ENCODE peak calls at places on chromosomes 12 and 14, in ten cellular contexts. One of them, this sample, is unnamed.

GRCh38 chr12:1927751-1928351 is 9.4 kb upstream of the CACNA2D4 start:
- DNase-seq in fibroblast of lung: no peak
- DNase-seq in tibial artery: peak; percentile 86
- DNase-seq in hepatocyte: no peak
- DNase-seq in body of pancreas: no peak
- DNase-seq in transverse colon: no peak
- DNase-seq in right lobe of liver: no peak
- DNase-seq in HCT116: no peak
- DNase-seq in A549: no peak
- DNase-seq in cardiac muscle cell: peak; percentile 80
- DNase-seq in this sample: no peak

GRCh38 chr12:88237954-88238353 is 95.8 kb downstream of the TMTC3 start:
- DNase-seq in right lobe of liver: no peak
- DNase-seq in A549: peak; percentile 26
- DNase-seq in tibial artery: no peak
- DNase-seq in fibroblast of lung: peak; percentile 66
- DNase-seq in hepatocyte: no peak
- DNase-seq in body of pancreas: no peak
- DNase-seq in transverse colon: no peak
- DNase-seq in cardiac muscle cell: peak; percentile 44
- DNase-seq in HCT116: peak; percentile 32
- DNase-seq in this sample: no peak

GRCh38 chr12:131836193-131836592 is 8.0 kb downstream of the MMP17 start:
- DNase-seq in cardiac muscle cell: peak; percentile 33
- DNase-seq in transverse colon: no peak
- DNase-seq in hepatocyte: peak; percentile 18
- DNase-seq in body of pancreas: no peak
- DNase-seq in tibial artery: no peak
- DNase-seq in right lobe of liver: no peak
- DNase-seq in A549: no peak
- DNase-seq in HCT116: no peak
- DNase-seq in fibroblast of lung: peak; percentile 37
- DNase-seq in this sample: no peak

GRCh38 chr12:116594325-116595038 is 35.3 kb downstream of the MAP1LC3B2 start:
- DNase-seq in fibroblast of lung: no peak
- DNase-seq in right lobe of liver: peak; percentile 69
- DNase-seq in transverse colon: peak; percentile 20
- DNase-seq in body of pancreas: no peak
- DNase-seq in hepatocyte: no peak
- DNase-seq in tibial artery: peak; percentile 76
- DNase-seq in A549: no peak
- DNase-seq in cardiac muscle cell: no peak
- DNase-seq in HCT116: no peak
- DNase-seq in this sample: no peak

GRCh38 chr12:55931780-55932545 is 1.0 kb downstream of the DGKA start:
- DNase-seq in hepatocyte: peak; percentile 80
- DNase-seq in fibroblast of lung: peak; percentile 41
- DNase-seq in cardiac muscle cell: peak; percentile 50
- DNase-seq in transverse colon: peak; percentile 70
- DNase-seq in right lobe of liver: peak; percentile 73
- DNase-seq in HCT116: no peak
- DNase-seq in tibial artery: peak; percentile 76
- DNase-seq in body of pancreas: peak; percentile 62
- DNase-seq in A549: no peak
- DNase-seq in this sample: peak; percentile 86

GRCh38 chr12:61011767-61012423 is 1248.3 kb upstream of the USP15 start:
- DNase-seq in body of pancreas: no peak
- DNase-seq in tibial artery: no peak
- DNase-seq in HCT116: no peak
- DNase-seq in right lobe of liver: no peak
- DNase-seq in transverse colon: no peak
- DNase-seq in A549: no peak
- DNase-seq in hepatocyte: no peak
- DNase-seq in fibroblast of lung: no peak
- DNase-seq in cardiac muscle cell: no peak
- DNase-seq in this sample: no peak

GRCh38 chr12:87848248-87848868 is 180.8 kb downstream of the C12orf50 start:
- DNase-seq in body of pancreas: peak; percentile 28
- DNase-seq in HCT116: peak; percentile 54
- DNase-seq in cardiac muscle cell: peak; percentile 88
- DNase-seq in transverse colon: no peak
- DNase-seq in tibial artery: no peak
- DNase-seq in right lobe of liver: no peak
- DNase-seq in A549: peak; percentile 78
- DNase-seq in hepatocyte: peak; percentile 78
- DNase-seq in fibroblast of lung: peak; percentile 84
- DNase-seq in this sample: no peak

GRCh38 chr12:26798013-26798412 is 35.0 kb downstream of the ITPR2 start:
- DNase-seq in transverse colon: no peak
- DNase-seq in body of pancreas: no peak
- DNase-seq in fibroblast of lung: peak; percentile 96
- DNase-seq in A549: no peak
- DNase-seq in HCT116: no peak
- DNase-seq in tibial artery: no peak
- DNase-seq in right lobe of liver: no peak
- DNase-seq in cardiac muscle cell: peak; percentile 55
- DNase-seq in hepatocyte: no peak
- DNase-seq in this sample: no peak

GRCh38 chr14:41718477-41719166 is 111.9 kb downstream of the LRFN5 start:
- DNase-seq in hepatocyte: no peak
- DNase-seq in transverse colon: no peak
- DNase-seq in tibial artery: no peak
- DNase-seq in A549: no peak
- DNase-seq in HCT116: no peak
- DNase-seq in body of pancreas: no peak
- DNase-seq in fibroblast of lung: no peak
- DNase-seq in cardiac muscle cell: no peak
- DNase-seq in right lobe of liver: no peak
- DNase-seq in this sample: no peak

GRCh38 chr12:54034784-54035310 is 2.0 kb downstream of the HOXC5 start:
- DNase-seq in body of pancreas: no peak
- DNase-seq in right lobe of liver: no peak
- DNase-seq in fibroblast of lung: no peak
- DNase-seq in A549: no peak
- DNase-seq in transverse colon: no peak
- DNase-seq in tibial artery: peak; percentile 61
- DNase-seq in cardiac muscle cell: no peak
- DNase-seq in HCT116: no peak
- DNase-seq in hepatocyte: no peak
- DNase-seq in this sample: no peak

GRCh38 chr14:40347675-40348074 is 915.4 kb upstream of the FBXO33 start:
- DNase-seq in tibial artery: no peak
- DNase-seq in right lobe of liver: no peak
- DNase-seq in body of pancreas: no peak
- DNase-seq in HCT116: no peak
- DNase-seq in transverse colon: no peak
- DNase-seq in fibroblast of lung: no peak
- DNase-seq in hepatocyte: no peak
- DNase-seq in A549: no peak
- DNase-seq in cardiac muscle cell: no peak
- DNase-seq in this sample: no peak

GRCh38 chr12:20549115-20549719 is 145.9 kb upstream of the SLCO1C1 start:
- DNase-seq in hepatocyte: peak; percentile 51
- DNase-seq in fibroblast of lung: peak; percentile 68
- DNase-seq in HCT116: peak; percentile 34
- DNase-seq in body of pancreas: no peak
- DNase-seq in transverse colon: peak; percentile 26
- DNase-seq in cardiac muscle cell: peak; percentile 73
- DNase-seq in tibial artery: no peak
- DNase-seq in right lobe of liver: no peak
- DNase-seq in A549: peak; percentile 73
- DNase-seq in this sample: no peak

GRCh38 chr14:54343276-54344121 is 53.3 kb upstream of the CDKN3 start:
- DNase-seq in fibroblast of lung: peak; percentile 64
- DNase-seq in A549: no peak
- DNase-seq in hepatocyte: no peak
- DNase-seq in cardiac muscle cell: peak; percentile 48
- DNase-seq in tibial artery: no peak
- DNase-seq in transverse colon: no peak
- DNase-seq in body of pancreas: no peak
- DNase-seq in right lobe of liver: no peak
- DNase-seq in HCT116: no peak
- DNase-seq in this sample: no peak

GRCh38 chr14:67385120-67385519 is 25.0 kb downstream of the EIF2S1 start:
- DNase-seq in right lobe of liver: no peak
- DNase-seq in HCT116: no peak
- DNase-seq in A549: no peak
- DNase-seq in tibial artery: no peak
- DNase-seq in fibroblast of lung: no peak
- DNase-seq in hepatocyte: no peak
- DNase-seq in cardiac muscle cell: no peak
- DNase-seq in body of pancreas: no peak
- DNase-seq in transverse colon: no peak
- DNase-seq in this sample: no peak

GRCh38 chr12:95674631-95675030 is 115.9 kb downstream of the NTN4 start:
- DNase-seq in tibial artery: no peak
- DNase-seq in HCT116: no peak
- DNase-seq in hepatocyte: peak; percentile 44
- DNase-seq in cardiac muscle cell: peak; percentile 60
- DNase-seq in fibroblast of lung: peak; percentile 11
- DNase-seq in body of pancreas: peak; percentile 42
- DNase-seq in A549: no peak
- DNase-seq in transverse colon: no peak
- DNase-seq in right lobe of liver: no peak
- DNase-seq in this sample: no peak

DNA sequence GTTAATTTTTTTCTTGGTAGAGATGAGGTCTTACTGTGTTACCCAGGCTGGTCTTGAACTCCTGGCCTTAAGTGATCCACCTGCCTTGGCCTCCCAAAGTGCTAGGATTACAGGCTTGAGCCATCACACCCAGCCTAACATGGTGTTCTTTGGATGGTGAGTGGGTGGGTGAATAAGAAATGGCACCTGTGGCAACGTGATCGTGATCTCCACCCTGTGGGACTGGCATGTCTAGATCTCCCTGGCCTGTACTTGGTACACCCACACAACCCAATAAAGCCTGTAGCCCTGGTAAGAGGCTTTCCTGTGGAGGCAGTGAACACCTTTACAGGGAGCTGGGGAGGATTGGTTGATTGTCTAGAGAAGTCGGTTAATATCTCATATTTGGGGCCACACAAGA is 25.2 kb downstream of the SYNE2 start:
- DNase-seq in body of pancreas: no peak
- DNase-seq in cardiac muscle cell: no peak
- DNase-seq in right lobe of liver: no peak
- DNase-seq in HCT116: no peak
- DNase-seq in tibial artery: no peak
- DNase-seq in fibroblast of lung: no peak
- DNase-seq in A549: no peak
- DNase-seq in hepatocyte: no peak
- DNase-seq in transverse colon: no peak
- DNase-seq in this sample: no peak
- H3K27ac ChIP-seq in body of pancreas: no peak overlapping the region
- H3K27ac ChIP-seq in cardiac muscle cell: no peak overlapping the region
- H3K27ac ChIP-seq in right lobe of liver: no peak overlapping the region
- H3K27ac ChIP-seq in HCT116: no peak overlapping the region
- H3K27ac ChIP-seq in tibial artery: peak overlapping the region; percentile 74
- H3K27ac ChIP-seq in fibroblast of lung: no peak overlapping the region
- H3K27ac ChIP-seq in A549: no peak overlapping the region
- H3K27ac ChIP-seq in hepatocyte: peak overlapping the region; percentile 17
- H3K27ac ChIP-seq in transverse colon: peak overlapping the region; percentile 49
- H3K27ac ChIP-seq in this sample: peak overlapping the region; percentile 83

DNA sequence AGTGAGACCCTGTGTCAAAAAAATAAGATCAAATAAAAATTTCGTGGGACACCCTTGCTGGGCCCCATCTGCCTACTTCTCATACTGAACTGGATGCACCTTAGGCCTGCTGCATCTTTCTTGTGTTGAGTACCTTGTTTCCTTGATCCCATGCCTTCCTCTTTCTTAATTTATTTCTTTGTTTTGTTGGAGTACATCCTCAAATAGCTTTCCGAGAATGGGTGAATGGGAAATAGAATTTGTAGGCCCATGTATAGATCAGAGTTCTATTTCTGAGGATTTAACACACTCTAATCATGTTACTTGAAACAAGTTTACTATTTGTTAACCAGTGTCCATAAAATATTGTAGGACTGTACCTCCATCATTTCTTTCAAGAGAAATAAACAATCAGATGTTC is 23.6 kb downstream of the KCNMB4 start:
- DNase-seq in tibial artery: no peak
- DNase-seq in hepatocyte: no peak
- DNase-seq in fibroblast of lung: no peak
- DNase-seq in A549: no peak
- DNase-seq in body of pancreas: no peak
- DNase-seq in HCT116: no peak
- DNase-seq in right lobe of liver: no peak
- DNase-seq in transverse colon: no peak
- DNase-seq in cardiac muscle cell: no peak
- DNase-seq in this sample: no peak
- H3K4me3 ChIP-seq in tibial artery: no peak overlapping the region
- H3K4me3 ChIP-seq in hepatocyte: no peak overlapping the region
- H3K4me3 ChIP-seq in fibroblast of lung: no peak overlapping the region
- H3K4me3 ChIP-seq in A549: no peak overlapping the region
- H3K4me3 ChIP-seq in body of pancreas: no peak overlapping the region
- H3K4me3 ChIP-seq in HCT116: no peak overlapping the region
- H3K4me3 ChIP-seq in right lobe of liver: no peak overlapping the region
- H3K4me3 ChIP-seq in transverse colon: no peak overlapping the region
- H3K4me3 ChIP-seq in cardiac muscle cell: no peak overlapping the region
- H3K4me3 ChIP-seq in this sample: no peak overlapping the region

GRCh38 chr12:127728729-127729128 is 538.2 kb upstream of the TMEM132C start:
- DNase-seq in hepatocyte: no peak
- DNase-seq in HCT116: no peak
- DNase-seq in body of pancreas: no peak
- DNase-seq in transverse colon: no peak
- DNase-seq in fibroblast of lung: no peak
- DNase-seq in cardiac muscle cell: no peak
- DNase-seq in tibial artery: no peak
- DNase-seq in A549: no peak
- DNase-seq in right lobe of liver: no peak
- DNase-seq in this sample: no peak
- H3K27ac ChIP-seq in hepatocyte: no peak overlapping the region
- H3K27ac ChIP-seq in HCT116: no peak overlapping the region
- H3K27ac ChIP-seq in body of pancreas: no peak overlapping the region
- H3K27ac ChIP-seq in transverse colon: no peak overlapping the region
- H3K27ac ChIP-seq in fibroblast of lung: no peak overlapping the region
- H3K27ac ChIP-seq in cardiac muscle cell: no peak overlapping the region
- H3K27ac ChIP-seq in tibial artery: no peak overlapping the region
- H3K27ac ChIP-seq in A549: no peak overlapping the region
- H3K27ac ChIP-seq in right lobe of liver: no peak overlapping the region
- H3K27ac ChIP-seq in this sample: no peak overlapping the region

DNA sequence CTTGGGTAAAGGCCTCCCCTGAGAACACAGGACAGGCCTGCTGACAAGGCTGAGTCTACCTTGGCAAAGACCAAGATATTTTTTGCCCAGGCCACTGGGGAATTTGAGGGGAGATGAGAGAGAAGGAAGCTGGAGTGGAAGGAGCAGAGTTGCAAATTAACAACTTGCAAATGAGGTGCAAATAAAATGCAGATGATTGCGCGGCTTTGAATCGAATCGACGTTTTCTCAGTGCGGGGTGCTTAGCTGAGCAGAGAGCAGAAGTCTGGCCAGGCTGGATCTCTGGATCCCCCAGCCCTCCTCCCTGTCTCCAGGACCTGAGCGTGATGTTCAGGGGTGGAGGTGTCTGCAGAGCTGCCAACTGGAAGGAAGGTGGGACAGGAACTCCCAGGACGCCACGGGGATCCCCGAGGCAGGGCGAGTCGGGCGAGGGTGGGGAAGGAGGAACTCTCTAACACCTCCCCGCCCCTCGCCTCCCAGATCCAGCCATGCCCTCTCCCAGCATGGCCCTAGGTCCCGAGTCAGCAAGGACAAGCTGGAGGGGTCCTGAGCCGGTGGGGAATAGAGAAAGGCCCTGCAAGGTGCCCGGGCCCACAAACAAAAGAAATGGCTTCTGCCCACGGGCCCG is 534 bp upstream of the CARMIL3 start:
- DNase-seq in right lobe of liver: no peak
- DNase-seq in hepatocyte: no peak
- DNase-seq in HCT116: no peak
- DNase-seq in transverse colon: peak; percentile 52
- DNase-seq in fibroblast of lung: no peak
- DNase-seq in A549: no peak
- DNase-seq in cardiac muscle cell: no peak
- DNase-seq in body of pancreas: peak; percentile 35
- DNase-seq in tibial artery: peak; percentile 64
- DNase-seq in this sample: peak; percentile 58
- H3K4me3 ChIP-seq in right lobe of liver: peak overlapping the region; percentile 63
- H3K4me3 ChIP-seq in hepatocyte: peak overlapping the region; percentile 65
- H3K4me3 ChIP-seq in HCT116: peak overlapping the region; percentile 73
- H3K4me3 ChIP-seq in transverse colon: peak overlapping the region; percentile 62
- H3K4me3 ChIP-seq in fibroblast of lung: peak overlapping the region; percentile 59
- H3K4me3 ChIP-seq in A549: peak overlapping the region; percentile 75
- H3K4me3 ChIP-seq in cardiac muscle cell: peak overlapping the region; percentile 41
- H3K4me3 ChIP-seq in body of pancreas: peak overlapping the region; percentile 25
- H3K4me3 ChIP-seq in tibial artery: peak overlapping the region; percentile 56
- H3K4me3 ChIP-seq in this sample: peak overlapping the region; percentile 77